ENCODE peak calls at places on chromosomes 4 and X, in eight cellular contexts. J is tibial nerve, O is A549, V is stomach, R is ovary, F is HepG2, Y is K562, I is H1. D is an unnamed sample.

GRCh38 chr4:48046059-48046458 is 29.5 kb downstream of the NIPAL1 start:
- DNase-seq in O (no peak), F (no peak), V (peak), Y (no peak), I (no peak), J (no peak), R (no peak), D (no peak)

GRCh38 chr4:17577660-17578481 is 873 bp downstream of the LAP3 start:
- DNase-seq in V (peak), I (no peak), O (no peak), J (peak), R (peak), F (no peak), Y (peak), D (peak)

GRCh38 chrX:103831803-103832544 is at the start of gene RAB9B:
- DNase-seq in R (peak), F (no peak), V (peak), O (no peak), I (no peak), Y (peak), J (peak), D (peak)

GRCh38 chr4:141126769-141127168 is 6.5 kb downstream of the RNF150 start:
- DNase-seq in V (no peak), O (no peak), Y (no peak), R (no peak), I (no peak), J (no peak), F (no peak), D (no peak)

GRCh38 chr4:1711906-1712215 is 258 bp downstream of the SLBP start:
- DNase-seq in F (no peak), R (no peak), I (no peak), V (no peak), O (no peak), J (no peak), Y (no peak), D (no peak)

GRCh38 chr4:99868126-99868596 is 26.1 kb downstream of the LAMTOR3 start:
- DNase-seq in O (no peak), R (no peak), J (no peak), F (no peak), Y (no peak), V (no peak), I (peak), D (no peak)

GRCh38 chrX:76453737-76454406 is 26.4 kb downstream of the MAGEE1 start:
- DNase-seq in O (no peak), V (no peak), I (no peak), Y (no peak), J (no peak), F (no peak), R (no peak), D (no peak)

GRCh38 chr4:103892616-103893015 is 172.8 kb upstream of the TACR3 start:
- DNase-seq in V (no peak), J (no peak), R (no peak), I (no peak), O (no peak), F (no peak), Y (no peak), D (no peak)

GRCh38 chr4:153025402-153025801 is 89.3 kb downstream of the FHDC1 start:
- DNase-seq in O (no peak), F (no peak), Y (no peak), I (no peak), J (no peak), R (no peak), V (no peak), D (peak)

GRCh38 chr4:38781854-38782261 is 932 bp downstream of the TLR10 start:
- DNase-seq in Y (no peak), J (no peak), F (no peak), R (no peak), O (no peak), V (no peak), I (no peak), D (no peak)

GRCh38 chr4:38784141-38784540 is 1.4 kb upstream of the TLR10 start:
- DNase-seq in F (no peak), Y (no peak), I (no peak), O (no peak), J (no peak), V (no peak), R (no peak), D (no peak)

GRCh38 chr4:38783109-38783460 is 295 bp upstream of the TLR10 start:
- DNase-seq in F (no peak), V (no peak), I (no peak), Y (no peak), J (no peak), R (no peak), O (no peak), D (no peak)

GRCh38 chr4:38785041-38785790 is 2.4 kb upstream of the TLR10 start:
- DNase-seq in J (no peak), V (no peak), O (no peak), Y (no peak), F (no peak), R (no peak), I (no peak), D (no peak)

DNA sequence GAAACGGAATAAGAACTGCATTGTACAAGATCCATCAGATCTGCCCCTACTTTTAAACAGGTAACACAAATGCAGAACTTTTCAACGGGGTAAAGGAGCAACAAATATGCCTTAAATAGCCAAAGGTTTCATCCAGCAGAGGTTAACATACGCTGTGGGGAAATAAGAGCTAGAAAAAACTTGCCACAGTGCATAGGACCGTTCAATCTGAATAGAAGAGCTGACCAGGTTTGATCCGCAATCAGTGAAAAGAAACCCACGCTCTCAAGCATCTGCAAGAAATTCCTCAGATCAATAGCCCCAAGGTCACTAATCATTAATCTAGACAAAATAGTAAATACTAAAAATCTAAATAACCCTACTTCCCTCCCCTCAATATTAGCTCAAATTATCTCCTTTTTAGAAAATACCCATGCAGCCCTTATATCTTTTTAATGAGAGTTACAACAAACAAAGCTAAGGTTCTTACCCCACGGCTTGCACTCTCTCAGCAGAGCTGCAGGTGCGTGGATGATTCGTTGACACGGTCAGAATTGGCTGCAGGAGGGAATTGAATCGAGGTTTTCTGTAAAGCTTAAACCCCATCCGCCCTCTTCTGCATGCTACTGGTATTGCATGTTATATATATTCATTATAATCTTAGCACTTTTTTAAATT is at the start of gene TLR10:
- DNase-seq in Y (peak), R (no peak), J (peak), O (peak), F (peak), I (no peak), V (peak), D (peak)
- H3K4me3 ChIP-seq in Y (no peak), R (no peak), J (no peak), O (no peak), F (no peak), I (no peak), V (no peak), D (no peak)

DNA sequence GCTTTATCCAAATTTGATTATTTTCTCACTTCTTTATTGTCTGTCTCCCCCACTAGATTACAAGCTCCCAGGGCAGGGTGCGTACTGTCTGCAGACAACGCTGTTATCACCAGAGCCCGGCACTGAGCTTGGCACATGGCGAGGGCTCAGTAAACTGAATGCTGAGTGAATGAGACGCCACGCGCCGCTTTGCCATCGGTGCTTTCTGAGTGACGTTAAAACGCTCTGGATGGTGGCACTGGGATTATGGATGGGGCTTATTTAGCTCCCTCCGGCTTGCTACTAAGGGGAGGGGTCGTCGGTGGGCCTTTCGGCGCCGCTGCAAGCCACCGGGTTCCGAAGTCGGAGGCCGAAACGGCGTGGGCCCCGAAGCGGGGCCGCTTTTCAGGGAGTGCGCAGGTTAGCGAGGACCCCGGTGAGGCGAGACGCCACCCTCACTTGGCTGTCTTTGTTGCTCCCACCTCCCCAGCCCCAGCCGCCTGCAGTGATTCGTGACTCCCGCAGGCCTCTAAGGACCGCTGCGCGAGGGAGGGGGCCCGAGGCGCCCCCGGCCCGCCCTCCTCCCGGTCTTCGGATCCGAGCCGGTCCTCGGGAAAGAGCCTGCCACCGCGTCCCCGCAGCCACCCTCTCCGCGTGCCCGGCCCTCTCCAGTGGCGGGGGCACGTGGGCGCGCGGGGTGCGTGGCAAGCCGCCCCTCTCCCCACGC is 566 bp upstream of the FHL1 start:
- DNase-seq in Y (no peak), J (no peak), R (no peak), F (no peak), I (no peak), O (no peak), V (no peak), D (no peak)
- TF ChIP-seq POLR2A in Y (no peak), J (no peak), R (no peak), F (no peak), I (no peak), O (no peak), V (no peak), D (no peak)

DNA sequence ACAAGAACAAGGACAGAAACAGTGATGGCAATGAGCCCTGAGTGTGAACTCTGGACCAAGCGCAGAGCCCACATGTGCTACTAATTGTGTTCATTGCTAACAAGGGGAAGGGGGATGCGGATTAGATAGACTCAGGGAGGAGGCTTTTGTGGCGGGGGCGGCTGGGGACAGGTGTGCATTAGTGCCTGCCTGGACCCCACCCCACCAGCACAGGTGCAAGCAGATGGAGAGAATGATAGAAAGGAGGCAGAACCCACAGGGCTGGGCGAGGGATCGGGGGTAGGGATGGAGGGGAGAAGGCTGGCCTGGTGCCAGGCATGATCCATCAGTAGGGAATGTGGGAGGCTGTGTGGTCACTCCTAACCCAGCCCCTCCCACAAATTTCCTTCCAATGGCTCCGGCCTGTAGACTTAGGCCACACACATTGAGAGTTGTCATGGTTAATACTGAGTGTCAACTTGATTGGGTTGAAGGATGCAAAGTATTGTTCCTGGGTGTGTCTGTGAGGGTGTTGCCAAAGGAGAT is 30.5 kb upstream of the CRMP1 start:
- DNase-seq in I (no peak), V (no peak), F (no peak), Y (no peak), O (no peak), J (no peak), R (no peak), D (no peak)
- TF ChIP-seq EP300 in I (no peak), V (no peak), F (no peak), Y (no peak), O (no peak), J (no peak), R (no peak), D (no peak)

DNA sequence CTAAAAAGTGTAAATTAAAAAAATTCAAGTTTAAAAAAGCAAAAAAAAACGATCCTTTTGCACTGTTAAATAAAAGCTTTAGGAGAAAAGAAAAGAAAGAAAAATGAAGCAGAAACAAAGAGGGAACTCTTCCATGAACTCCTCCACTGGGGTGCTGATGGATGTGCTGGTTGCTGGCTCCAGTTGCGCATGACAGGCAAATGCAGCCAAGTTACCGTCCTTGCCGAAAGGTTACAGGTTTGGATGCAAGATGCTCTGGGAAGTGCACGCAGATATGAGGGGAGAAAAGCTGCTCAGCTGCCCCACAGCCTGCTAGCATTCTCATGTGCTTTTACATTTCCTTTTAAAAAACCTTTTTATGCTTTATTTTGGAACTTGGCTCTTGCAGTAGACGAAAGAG is 58.5 kb downstream of the HADH start:
- DNase-seq in I (no peak), V (no peak), F (no peak), J (no peak), Y (no peak), R (no peak), O (no peak), D (no peak)
- H3K4me3 ChIP-seq in I (no peak), V (no peak), F (no peak), J (no peak), Y (no peak), R (no peak), O (no peak), D (no peak)

D was measured in transverse colon.